ENCODE peak calls at places on chromosomes 7 and 10, in five cellular contexts. Q, U, L, D and A are unnamed samples.

GRCh38 chr7:17043012-17043877 is 161.5 kb upstream of the AGR3 start:
- DNase-seq in Q (no peak), U (no peak), L (no peak), D (no peak), A (no peak)

GRCh38 chr10:13270877-13271551 is 28.9 kb downstream of the PHYH start:
- DNase-seq in Q (no peak), U (no peak), L (no peak), D (no peak), A (no peak)

GRCh38 chr10:103709341-103709920 is 145.9 kb downstream of the SH3PXD2A start:
- DNase-seq in Q (no peak), U (no peak), L (no peak), D (peak), A (no peak)

GRCh38 chr10:99667108-99667751 is 7.9 kb downstream of the ENTPD7 start:
- DNase-seq in Q (no peak), U (no peak), L (no peak), D (no peak), A (no peak)

GRCh38 chr7:1288390-1288995 is 55.8 kb downstream of the UNCX start:
- DNase-seq in Q (no peak), U (no peak), L (no peak), D (no peak), A (no peak)

GRCh38 chr7:91266067-91266930 is 2.1 kb downstream of the FZD1 start:
- DNase-seq in Q (no peak), U (peak), L (peak), D (no peak), A (no peak)

GRCh38 chr10:27197980-27198645 is 42.5 kb downstream of the ACBD5 start:
- DNase-seq in Q (no peak), U (no peak), L (no peak), D (no peak), A (no peak)

GRCh38 chr10:77877461-77878344 is 48.9 kb downstream of the DLG5 start:
- DNase-seq in Q (peak), U (peak), L (peak), D (no peak), A (no peak)

GRCh38 chr7:134996097-134996550 is 9.8 kb downstream of the AGBL3 start:
- DNase-seq in Q (no peak), U (no peak), L (no peak), D (no peak), A (no peak)

GRCh38 chr10:26723016-26723415 is 25.5 kb downstream of the PDSS1 start:
- DNase-seq in Q (no peak), U (no peak), L (no peak), D (no peak), A (no peak)

GRCh38 chr7:79055722-79056415 is 397.6 kb downstream of the MAGI2 start:
- DNase-seq in Q (no peak), U (no peak), L (no peak), D (no peak), A (no peak)

GRCh38 chr10:120181154-120181553 is 275.9 kb upstream of the PLPP4 start:
- DNase-seq in Q (no peak), U (no peak), L (no peak), D (peak), A (no peak)

GRCh38 chr10:121465215-121465614 is 133.0 kb downstream of the FGFR2 start:
- DNase-seq in Q (no peak), U (no peak), L (no peak), D (no peak), A (no peak)

GRCh38 chr10:92691591-92692084 is 1.9 kb downstream of the HHEX start:
- DNase-seq in Q (no peak), U (peak), L (no peak), D (no peak), A (no peak)

GRCh38 chr10:58666024-58666423 is 153.4 kb downstream of the BICC1 start:
- DNase-seq in Q (no peak), U (no peak), L (no peak), D (no peak), A (no peak)

GRCh38 chr10:63671317-63671937 is 150.2 kb downstream of the REEP3 start:
- DNase-seq in Q (no peak), U (no peak), L (no peak), D (peak), A (peak)

GRCh38 chr7:98879198-98879988 is 1.1 kb downstream of the TRRAP start:
- DNase-seq in Q (peak), U (peak), L (peak), D (no peak), A (no peak)

GRCh38 chr10:49500420-49500819 is 38.5 kb downstream of the ERCC6 start:
- DNase-seq in Q (no peak), U (no peak), L (peak), D (peak), A (no peak)

GRCh38 chr7:107090452-107090851 is 45.9 kb downstream of the PRKAR2B start:
- DNase-seq in Q (no peak), U (no peak), L (peak), D (peak), A (no peak)

GRCh38 chr10:8499752-8500390 is 445.4 kb downstream of the GATA3 start:
- DNase-seq in Q (no peak), U (no peak), L (no peak), D (no peak), A (no peak)

GRCh38 chr7:110090113-110090820 is 1000.7 kb upstream of the LRRN3 start:
- DNase-seq in Q (no peak), U (no peak), L (no peak), D (no peak), A (no peak)

GRCh38 chr7:148566736-148567135 is 23.8 kb upstream of the C7orf33 start:
- DNase-seq in Q (no peak), U (no peak), L (no peak), D (no peak), A (no peak)

GRCh38 chr10:70399177-70399576 is 4.8 kb upstream of the EIF4EBP2 start:
- DNase-seq in Q (no peak), U (no peak), L (no peak), D (no peak), A (no peak)

GRCh38 chr10:11299125-11299524 is 281.5 kb downstream of the CELF2 start:
- DNase-seq in Q (no peak), U (no peak), L (no peak), D (no peak), A (no peak)

GRCh38 chr7:135943266-135943889 is 33.8 kb downstream of the MTPN start:
- DNase-seq in Q (no peak), U (no peak), L (no peak), D (no peak), A (no peak)

GRCh38 chr7:128115326-128115820 is 84.1 kb upstream of the LRRC4 start:
- DNase-seq in Q (no peak), U (no peak), L (no peak), D (no peak), A (no peak)

GRCh38 chr10:86536294-86536861 is 14.8 kb upstream of the WAPL start:
- DNase-seq in Q (no peak), U (peak), L (no peak), D (no peak), A (no peak)

GRCh38 chr10:23994459-23995046 is 214.4 kb upstream of the KIAA1217 start:
- DNase-seq in Q (no peak), U (peak), L (no peak), D (peak), A (no peak)

GRCh38 chr10:26044123-26044749 is 110.2 kb downstream of the MYO3A start:
- DNase-seq in Q (no peak), U (no peak), L (no peak), D (peak), A (no peak)

GRCh38 chr10:15802375-15802949 is 57.8 kb downstream of the MINDY3 start:
- DNase-seq in Q (no peak), U (no peak), L (no peak), D (no peak), A (no peak)

GRCh38 chr7:101606176-101606923 is 22.7 kb downstream of the MYL10 start:
- DNase-seq in Q (no peak), U (no peak), L (no peak), D (no peak), A (no peak)

GRCh38 chr10:103680869-103681236 is 174.5 kb downstream of the SH3PXD2A start:
- DNase-seq in Q (no peak), U (no peak), L (no peak), D (no peak), A (no peak)

GRCh38 chr10:62733654-62734293 is 70.7 kb upstream of the ADO start:
- DNase-seq in Q (no peak), U (no peak), L (no peak), D (peak), A (no peak)